ENCODE peak calls at places on chromosome 18, in four cellular contexts. B is heart right ventricle, Q is uterus, R is heart left ventricle. P is an unnamed sample.

GRCh38 chr18:11387880-11388279 is 221.5 kb upstream of the SLC35G4 start:
- DNase-seq in B (peak; percentile 73), Q (no peak), R (peak; percentile 61), P (no peak)

GRCh38 chr18:5049124-5049523 is 147.9 kb downstream of the AKAIN1 start:
- DNase-seq in B (no peak), Q (no peak), R (no peak), P (no peak)

GRCh38 chr18:50839996-50840395 is 20.2 kb upstream of the MRO start:
- DNase-seq in B (no peak), Q (no peak), R (no peak), P (no peak)

GRCh38 chr18:61703508-61703907 is 189.3 kb downstream of the RNF152 start:
- DNase-seq in B (no peak), Q (no peak), R (no peak), P (no peak)

GRCh38 chr18:35236964-35237363 is 3.9 kb upstream of the ZNF397 start:
- DNase-seq in B (no peak), Q (no peak), R (no peak), P (no peak)

GRCh38 chr18:42229211-42230210 is 274.5 kb downstream of the PIK3C3 start:
- DNase-seq in B (no peak), Q (no peak), R (no peak), P (no peak)

GRCh38 chr18:68275616-68276015 is 439.3 kb downstream of the TMX3 start:
- DNase-seq in B (no peak), Q (no peak), R (no peak), P (no peak)

GRCh38 chr18:9731380-9731779 is 23.3 kb downstream of the RAB31 start:
- DNase-seq in B (no peak), Q (no peak), R (no peak), P (no peak)

GRCh38 chr18:62325806-62326645 is 916 bp downstream of the TNFRSF11A start:
- DNase-seq in B (no peak), Q (no peak), R (no peak), P (no peak)

GRCh38 chr18:55268629-55269275 is 309.5 kb upstream of the CCDC68 start:
- DNase-seq in B (no peak), Q (no peak), R (no peak), P (no peak)

GRCh38 chr18:51879329-51879728 is 460.7 kb upstream of the DCC start:
- DNase-seq in B (no peak), Q (no peak), R (no peak), P (no peak)

GRCh38 chr18:9870431-9871023 is 15.2 kb upstream of the TXNDC2 start:
- DNase-seq in B (no peak), Q (no peak), R (no peak), P (no peak)

GRCh38 chr18:70454705-70455322 is 166.0 kb downstream of the SOCS6 start:
- DNase-seq in B (peak; percentile 31), Q (no peak), R (no peak), P (no peak)

GRCh38 chr18:74353169-74353775 is 37.6 kb downstream of the C18orf63 start:
- DNase-seq in B (peak; percentile 78), Q (peak; percentile 52), R (peak; percentile 71), P (peak; percentile 46)

GRCh38 chr18:73688851-73689659 is 458.6 kb downstream of the FBXO15 start:
- DNase-seq in B (no peak), Q (no peak), R (no peak), P (no peak)

GRCh38 chr18:47909484-47909883 is 21.0 kb downstream of the SMAD2 start:
- DNase-seq in B (no peak), Q (no peak), R (no peak), P (no peak)

GRCh38 chr18:53541924-53542323 is 682.5 kb downstream of the MBD2 start:
- DNase-seq in B (no peak), Q (no peak), R (no peak), P (no peak)

GRCh38 chr18:8480506-8481328 is 128.5 kb upstream of the RAB12 start:
- DNase-seq in B (peak; percentile 58), Q (peak; percentile 36), R (peak; percentile 52), P (no peak)

GRCh38 chr18:4068552-4069158 is 386.5 kb downstream of the DLGAP1 start:
- DNase-seq in B (peak; percentile 31), Q (no peak), R (peak; percentile 22), P (no peak)

DNA sequence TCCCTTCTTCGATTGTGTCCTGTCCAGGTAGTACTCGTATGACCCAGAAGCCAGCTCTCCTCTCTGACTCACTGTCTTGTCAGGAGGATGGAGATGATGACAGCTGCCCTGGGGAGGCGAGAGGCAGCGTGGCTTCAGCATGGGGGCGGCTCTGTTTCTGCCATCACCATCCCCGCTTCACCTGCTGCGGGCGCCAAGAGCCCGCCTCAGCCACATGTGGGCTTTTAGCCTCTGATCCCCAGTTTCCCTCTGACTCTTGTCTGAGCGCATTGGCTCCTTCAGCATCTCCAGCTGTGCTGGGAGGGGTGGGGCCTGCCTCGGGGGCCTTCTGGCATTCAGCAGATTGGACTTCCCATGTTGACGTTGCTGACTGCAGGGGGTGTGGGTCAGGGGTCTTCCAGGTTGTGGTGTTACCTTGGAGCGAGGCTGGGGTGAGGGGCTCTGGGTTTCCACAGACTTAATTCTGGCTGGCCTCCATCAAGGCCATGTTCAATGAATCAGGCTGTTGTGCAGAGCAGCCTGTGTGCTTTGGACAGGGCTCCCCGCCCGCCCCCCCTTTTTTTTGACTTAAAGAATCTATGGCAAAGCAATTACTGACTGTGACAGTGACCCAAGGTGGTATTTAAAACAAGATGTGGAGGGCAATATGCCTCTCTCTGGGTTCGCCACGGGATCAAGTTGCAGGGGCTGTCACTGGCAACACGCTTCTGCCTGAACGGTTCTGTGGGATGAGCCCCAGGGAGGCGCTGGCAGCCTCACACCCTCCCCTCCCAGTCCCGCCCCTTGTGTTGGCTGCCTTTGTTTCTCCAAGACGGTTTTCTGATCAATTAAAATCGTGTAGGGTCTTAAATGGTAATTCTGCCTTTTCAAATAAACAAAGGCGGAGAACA is 228.3 kb downstream of the LDLRAD4 start:
- DNase-seq in B (no peak), Q (no peak), R (no peak), P (no peak)
- H3K4me3 ChIP-seq in B (no peak overlapping the region), Q (no peak overlapping the region), R (no peak overlapping the region), P (no peak overlapping the region)

DNA sequence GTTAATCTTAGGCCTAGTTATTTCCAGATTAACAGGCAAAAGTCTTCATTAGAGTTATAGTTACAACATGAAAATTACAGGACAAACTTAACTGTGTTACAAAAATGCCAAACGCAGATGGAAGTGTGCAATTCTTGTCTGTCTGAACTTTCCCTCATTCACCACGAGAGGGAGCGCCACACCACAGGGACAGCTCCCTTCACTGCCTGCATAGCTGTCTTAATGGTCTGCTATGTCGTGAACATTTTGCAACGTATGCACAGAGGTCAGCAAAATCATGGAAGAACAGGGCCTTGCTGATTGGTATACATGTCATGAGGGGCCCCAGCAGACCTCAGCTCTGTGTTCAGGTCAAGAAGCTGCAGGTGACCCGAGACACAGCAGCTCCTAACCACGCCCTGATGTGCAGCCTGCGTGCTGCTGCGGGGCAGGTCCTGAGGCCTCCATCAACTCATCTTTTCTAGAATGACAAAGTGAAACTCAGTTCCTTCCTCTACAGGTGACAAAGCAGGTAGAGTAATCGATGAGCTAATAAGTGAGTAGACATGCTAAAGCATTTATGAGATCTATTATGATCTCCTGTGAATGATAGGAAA is 78.8 kb upstream of the ATP8B1 start:
- DNase-seq in B (peak; percentile 75), Q (peak; percentile 54), R (peak; percentile 62), P (no peak)
- H3K4me3 ChIP-seq in B (no peak overlapping the region), Q (no peak overlapping the region), R (no peak overlapping the region), P (no peak overlapping the region)

GRCh38 chr18:45588284-45588683 is 27.0 kb upstream of the SLC14A2 start:
- DNase-seq in B (no peak), Q (peak; percentile 53), R (no peak), P (no peak)
- H3K4me3 ChIP-seq in B (no peak overlapping the region), Q (no peak overlapping the region), R (no peak overlapping the region), P (no peak overlapping the region)

DNA sequence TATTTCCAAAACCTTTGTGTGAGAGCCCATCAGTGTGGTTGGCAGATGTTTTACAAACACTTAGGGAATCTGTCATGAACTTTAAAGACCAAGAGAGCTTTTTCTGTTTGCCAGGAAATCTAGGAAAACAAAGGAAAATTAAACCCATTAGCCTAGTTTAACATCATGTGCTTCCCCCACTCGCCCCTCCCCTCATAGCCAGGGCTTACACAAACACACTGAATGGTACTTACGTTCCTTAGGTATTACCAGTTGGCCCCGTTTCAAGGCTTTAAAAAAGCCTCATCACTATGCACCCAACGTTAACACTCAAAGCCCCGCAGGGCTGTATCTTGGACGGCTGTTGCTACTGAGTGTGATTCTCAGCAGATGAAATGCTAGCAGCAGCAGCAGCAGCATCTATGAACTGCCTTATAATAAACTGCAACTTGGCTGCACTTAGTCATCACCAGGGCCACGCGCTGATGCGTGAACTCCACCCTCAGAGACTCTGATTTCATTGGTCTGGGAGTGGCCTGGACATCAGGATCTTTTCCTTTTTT is 20.1 kb upstream of the TTC39C start:
- DNase-seq in B (no peak), Q (peak; percentile 44), R (no peak), P (no peak)
- H3K4me3 ChIP-seq in B (no peak overlapping the region), Q (no peak overlapping the region), R (no peak overlapping the region), P (no peak overlapping the region)

GRCh38 chr18:22868831-22869230 is 64.3 kb upstream of the RBBP8 start:
- DNase-seq in B (no peak), Q (no peak), R (no peak), P (no peak)

GRCh38 chr18:22871809-22872525 is 61.2 kb upstream of the RBBP8 start:
- DNase-seq in B (no peak), Q (no peak), R (no peak), P (no peak)

GRCh38 chr18:22872894-22873537 is 60.1 kb upstream of the RBBP8 start:
- DNase-seq in B (no peak), Q (no peak), R (no peak), P (no peak)
- H3K4me3 ChIP-seq in B (no peak overlapping the region), Q (no peak overlapping the region), R (no peak overlapping the region), P (no peak overlapping the region)

DNA sequence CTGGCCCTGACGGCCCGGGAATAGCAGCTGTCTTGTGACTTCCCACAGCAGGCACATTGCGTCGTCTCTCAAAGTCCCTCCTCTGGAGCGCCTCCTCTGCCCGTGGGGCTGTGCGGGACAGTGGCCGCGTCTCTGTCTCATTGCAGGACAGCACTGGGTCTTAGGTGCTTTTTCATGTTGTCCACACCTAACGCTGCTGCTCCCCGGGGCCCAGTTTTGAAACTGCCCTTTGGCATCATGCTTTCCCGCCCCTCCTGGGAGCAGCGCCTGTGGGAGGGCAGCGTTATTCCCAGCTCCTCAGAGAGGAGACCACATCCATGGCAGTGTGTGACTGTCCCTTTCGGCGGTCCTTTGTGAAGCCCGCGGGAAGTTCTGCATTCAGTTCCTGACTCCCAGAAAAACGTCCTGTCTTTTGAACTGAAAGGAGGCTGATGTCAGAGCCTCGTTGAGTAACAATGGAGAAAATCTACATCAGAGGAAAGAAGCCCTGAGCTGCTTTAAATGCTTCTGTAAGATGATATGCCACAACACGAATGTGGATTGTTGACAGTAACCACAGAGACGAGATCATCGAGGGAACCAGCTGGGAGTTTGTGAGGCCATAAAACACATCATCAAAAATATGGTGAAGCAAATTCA is 226.0 kb downstream of the FAM210A start:
- DNase-seq in B (peak; percentile 59), Q (no peak), R (peak; percentile 59), P (no peak)
- H3K4me3 ChIP-seq in B (peak overlapping the region; percentile 25), Q (no peak overlapping the region), R (peak overlapping the region; percentile 41), P (no peak overlapping the region)

GRCh38 chr18:48942086-48942485 is 8.7 kb downstream of the SMAD7 start:
- DNase-seq in B (no peak), Q (no peak), R (no peak), P (no peak)
- H3K4me3 ChIP-seq in B (no peak overlapping the region), Q (no peak overlapping the region), R (no peak overlapping the region), P (no peak overlapping the region)

DNA sequence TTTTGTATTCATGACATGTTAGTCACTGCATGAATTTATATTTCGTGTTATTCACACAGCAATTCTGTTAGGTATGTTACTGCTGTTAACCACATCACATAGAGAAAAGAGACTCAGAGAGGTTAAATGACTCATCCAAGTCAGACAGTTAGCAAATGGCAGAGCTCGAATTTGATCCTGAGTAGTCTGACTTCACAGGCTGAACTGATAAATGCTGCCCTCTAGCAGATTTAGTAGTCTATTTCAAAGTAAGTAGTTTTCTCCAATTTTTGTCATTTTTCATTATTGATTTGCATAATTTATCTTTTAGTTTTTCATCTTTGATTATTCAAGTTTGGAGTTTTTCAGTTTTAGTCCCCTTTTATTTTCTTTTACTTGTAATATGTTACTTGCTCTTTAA is 58.3 kb downstream of the WDR7 start:
- DNase-seq in B (no peak), Q (no peak), R (no peak), P (no peak)
- H3K4me3 ChIP-seq in B (no peak overlapping the region), Q (no peak overlapping the region), R (no peak overlapping the region), P (no peak overlapping the region)